ENCODE peak calls at places on chromosomes 4 and X, in five cellular contexts. One of them, this sample, is unnamed.

GRCh38 chr4:182695842-182696241 is 221.3 kb downstream of the DCTD start:
- DNase-seq in tibial artery: no peak
- DNase-seq in spleen: no peak
- DNase-seq in A673: no peak
- DNase-seq in fibroblast of mammary gland: peak
- DNase-seq in this sample: peak

GRCh38 chrX:119635799-119636198 is 29.6 kb upstream of the NKRF start:
- DNase-seq in tibial artery: no peak
- DNase-seq in spleen: no peak
- DNase-seq in A673: no peak
- DNase-seq in fibroblast of mammary gland: no peak
- DNase-seq in this sample: no peak

GRCh38 chr4:2451821-2452785 is 16.8 kb upstream of the RNF4 start:
- DNase-seq in tibial artery: no peak
- DNase-seq in spleen: no peak
- DNase-seq in A673: no peak
- DNase-seq in fibroblast of mammary gland: no peak
- DNase-seq in this sample: no peak

GRCh38 chr4:70564033-70564432 is 28.0 kb upstream of the AMBN start:
- DNase-seq in tibial artery: no peak
- DNase-seq in spleen: no peak
- DNase-seq in A673: no peak
- DNase-seq in fibroblast of mammary gland: no peak
- DNase-seq in this sample: no peak

GRCh38 chrX:115031989-115032388 is 14.6 kb upstream of the IL13RA2 start:
- DNase-seq in tibial artery: no peak
- DNase-seq in spleen: no peak
- DNase-seq in A673: no peak
- DNase-seq in fibroblast of mammary gland: peak
- DNase-seq in this sample: no peak

GRCh38 chr4:142278171-142278570 is 567.9 kb downstream of the INPP4B start:
- DNase-seq in tibial artery: no peak
- DNase-seq in spleen: no peak
- DNase-seq in A673: no peak
- DNase-seq in fibroblast of mammary gland: no peak
- DNase-seq in this sample: no peak

GRCh38 chr4:12636191-12636590 is 847.9 kb downstream of the RAB28 start:
- DNase-seq in tibial artery: no peak
- DNase-seq in spleen: no peak
- DNase-seq in A673: no peak
- DNase-seq in fibroblast of mammary gland: no peak
- DNase-seq in this sample: no peak

GRCh38 chr4:10704050-10704810 is 19.7 kb upstream of the CLNK start:
- DNase-seq in tibial artery: no peak
- DNase-seq in spleen: no peak
- DNase-seq in A673: no peak
- DNase-seq in fibroblast of mammary gland: peak
- DNase-seq in this sample: no peak

GRCh38 chrX:133323450-133323849 is 91.8 kb downstream of the GPC4 start:
- DNase-seq in tibial artery: no peak
- DNase-seq in spleen: no peak
- DNase-seq in A673: no peak
- DNase-seq in fibroblast of mammary gland: no peak
- DNase-seq in this sample: no peak

GRCh38 chrX:1468250-1468772 is 15.6 kb upstream of the ASMTL start:
- DNase-seq in tibial artery: peak
- DNase-seq in spleen: peak
- DNase-seq in A673: peak
- DNase-seq in fibroblast of mammary gland: peak
- DNase-seq in this sample: no peak

GRCh38 chr4:91577864-91578263 is 725.9 kb upstream of the GRID2 start:
- DNase-seq in tibial artery: no peak
- DNase-seq in spleen: no peak
- DNase-seq in A673: no peak
- DNase-seq in fibroblast of mammary gland: no peak
- DNase-seq in this sample: no peak

DNA sequence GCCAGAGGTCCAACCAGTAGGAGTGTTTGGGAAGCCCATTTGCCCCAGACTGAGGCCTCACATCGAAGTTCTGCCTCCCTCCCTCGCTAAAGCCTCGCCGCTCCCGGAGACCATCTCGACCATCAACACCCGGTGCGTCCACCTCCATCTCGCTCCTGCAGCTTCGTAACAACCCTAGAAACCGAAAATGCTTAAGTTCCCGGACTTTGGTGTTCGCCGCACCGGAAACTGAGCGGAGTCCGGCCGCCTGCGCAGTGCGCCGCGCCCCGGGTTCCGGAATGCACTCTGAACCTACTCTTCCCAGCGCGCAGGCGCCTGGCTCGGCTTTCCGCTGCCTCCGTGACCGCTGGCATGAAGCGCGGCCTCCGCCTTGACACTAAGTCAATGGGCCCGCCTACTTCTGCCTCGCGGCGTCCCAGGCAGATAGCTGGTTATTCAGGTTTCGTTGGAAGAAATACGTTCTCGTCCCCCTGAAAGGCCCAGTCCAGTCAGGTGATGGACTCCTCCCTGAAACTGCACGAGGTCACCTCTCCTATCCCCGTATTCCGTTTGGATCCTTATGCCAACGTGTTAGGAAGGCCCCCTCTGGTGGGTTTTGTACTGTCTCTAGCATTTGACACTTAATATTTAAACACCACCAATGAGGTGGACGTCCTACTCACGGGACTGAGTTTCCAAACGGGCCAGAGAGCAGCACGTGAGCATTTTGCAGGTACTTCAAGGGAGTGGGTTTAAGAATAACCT is 21.4 kb downstream of the FABP2 start:
- DNase-seq in tibial artery: peak
- DNase-seq in spleen: peak
- DNase-seq in A673: peak
- DNase-seq in fibroblast of mammary gland: peak
- DNase-seq in this sample: peak
- TF ChIP-seq CTCF in tibial artery: no peak
- TF ChIP-seq CTCF in spleen: no peak
- TF ChIP-seq CTCF in A673: peak
- TF ChIP-seq CTCF in fibroblast of mammary gland: no peak
- TF ChIP-seq CTCF in this sample: peak

DNA sequence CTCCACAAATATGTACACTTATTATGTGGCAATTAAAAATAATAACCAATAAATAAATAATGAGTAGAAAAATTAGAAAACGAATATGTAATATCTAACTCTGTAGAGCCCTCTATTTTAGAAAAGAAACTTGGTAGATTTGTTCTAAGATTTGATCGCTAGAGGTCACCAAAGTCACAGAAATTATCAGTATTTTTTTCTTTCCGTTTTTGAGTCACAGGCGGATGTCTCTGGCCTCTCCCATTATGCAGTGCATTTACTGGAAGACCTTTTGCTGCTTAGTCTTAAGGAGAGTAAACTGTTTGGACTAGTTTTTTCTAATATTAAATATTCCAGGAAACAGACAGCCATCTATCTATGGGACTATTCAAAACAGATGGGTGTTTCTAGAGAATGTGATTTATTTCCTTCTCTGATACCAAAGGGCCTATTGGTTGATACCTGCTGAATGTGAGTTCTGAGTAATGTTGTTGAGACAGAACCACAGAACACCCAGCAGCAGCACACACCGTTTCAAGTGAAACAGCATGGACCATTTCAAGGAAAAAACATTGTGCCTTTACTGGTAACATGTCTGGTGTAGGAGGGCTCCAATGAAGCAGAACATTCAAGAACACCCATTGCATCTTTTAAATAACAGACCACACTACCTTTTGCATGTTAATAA is 34.0 kb upstream of the GYPA start:
- DNase-seq in tibial artery: no peak
- DNase-seq in spleen: no peak
- DNase-seq in A673: peak
- DNase-seq in fibroblast of mammary gland: peak
- DNase-seq in this sample: no peak
- H3K4me3 ChIP-seq in tibial artery: no peak
- H3K4me3 ChIP-seq in spleen: no peak
- H3K4me3 ChIP-seq in A673: no peak
- H3K4me3 ChIP-seq in fibroblast of mammary gland: no peak
- H3K4me3 ChIP-seq in this sample: no peak

GRCh38 chr4:132557660-132558059 is 591.4 kb upstream of the PCDH10 start:
- DNase-seq in tibial artery: no peak
- DNase-seq in spleen: no peak
- DNase-seq in A673: peak
- DNase-seq in fibroblast of mammary gland: no peak
- DNase-seq in this sample: no peak
- TF ChIP-seq CTCF in tibial artery: no peak
- TF ChIP-seq CTCF in spleen: no peak
- TF ChIP-seq CTCF in A673: peak
- TF ChIP-seq CTCF in fibroblast of mammary gland: no peak
- TF ChIP-seq CTCF in this sample: peak

DNA sequence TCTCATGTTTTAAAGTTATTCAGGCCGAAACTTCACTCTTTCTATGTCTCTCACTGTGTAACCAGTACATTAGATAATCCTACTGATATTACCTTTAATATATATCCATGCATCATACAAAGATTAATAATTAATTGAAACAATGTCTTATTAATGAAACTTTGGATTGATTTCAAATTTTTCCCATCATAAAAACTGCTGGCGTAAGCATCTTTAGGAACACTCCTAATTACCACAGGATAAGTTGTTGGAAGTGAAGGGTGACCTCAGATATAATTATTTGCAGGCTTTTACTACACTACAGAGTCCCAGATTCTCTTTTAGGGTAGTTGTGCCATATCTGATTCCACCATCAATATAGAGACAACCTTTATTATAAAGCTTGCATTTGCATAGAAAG is 181.3 kb upstream of the SFRP2 start:
- DNase-seq in tibial artery: no peak
- DNase-seq in spleen: no peak
- DNase-seq in A673: no peak
- DNase-seq in fibroblast of mammary gland: no peak
- DNase-seq in this sample: no peak
- H3K4me3 ChIP-seq in tibial artery: no peak
- H3K4me3 ChIP-seq in spleen: no peak
- H3K4me3 ChIP-seq in A673: no peak
- H3K4me3 ChIP-seq in fibroblast of mammary gland: no peak
- H3K4me3 ChIP-seq in this sample: no peak

DNA sequence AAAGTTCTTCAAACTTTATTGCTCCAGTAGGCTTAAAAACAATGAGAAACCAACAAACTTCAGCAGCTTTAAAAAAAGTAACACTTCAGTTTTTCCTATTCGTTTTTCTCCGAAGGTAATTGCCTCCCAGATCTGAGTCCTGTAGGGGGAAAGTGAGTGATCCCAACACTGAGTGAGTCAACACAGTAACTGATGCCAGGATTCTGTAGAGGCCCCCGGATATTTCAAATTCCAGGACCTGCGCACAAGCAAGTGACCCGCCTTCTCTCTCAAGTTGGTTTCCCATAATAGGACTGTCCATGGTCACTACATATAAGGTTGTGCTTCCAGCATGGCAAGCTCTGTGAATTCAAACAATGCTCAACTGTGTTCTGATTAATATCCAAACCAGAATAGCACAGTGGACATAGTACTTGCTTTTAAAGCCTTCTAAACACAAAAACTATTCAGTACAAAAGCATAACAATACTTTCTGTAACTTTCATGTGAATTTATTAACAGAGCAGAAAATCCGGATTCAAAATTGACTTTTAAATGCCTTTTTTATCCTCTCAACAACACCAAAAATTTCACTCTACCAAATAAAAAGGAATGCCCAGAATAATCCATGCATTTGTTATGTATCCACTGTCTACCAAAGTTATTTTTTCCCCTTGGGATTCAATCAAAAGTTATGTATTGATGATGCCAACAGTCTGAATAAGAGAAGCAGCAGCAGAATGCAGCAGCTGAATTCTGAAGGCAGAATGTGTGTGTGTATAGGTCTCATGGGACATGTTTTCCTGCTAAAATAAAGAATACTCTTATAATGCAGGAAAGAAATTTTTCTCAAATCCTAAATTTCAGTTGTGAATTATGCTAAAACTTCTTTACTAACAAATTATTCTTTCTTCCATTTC is at the start of gene DMD:
- DNase-seq in tibial artery: peak
- DNase-seq in spleen: no peak
- DNase-seq in A673: no peak
- DNase-seq in fibroblast of mammary gland: peak
- DNase-seq in this sample: no peak
- TF ChIP-seq CTCF in tibial artery: peak
- TF ChIP-seq CTCF in spleen: no peak
- TF ChIP-seq CTCF in A673: no peak
- TF ChIP-seq CTCF in fibroblast of mammary gland: peak
- TF ChIP-seq CTCF in this sample: no peak

This sample was measured in epithelial cell of proximal tubule.